ENCODE peak calls at places on chromosomes 2 and 18, in eight cellular contexts. S, F, V, C, Q, O, Z and M are unnamed samples.

GRCh38 chr2:212549463-212549862 is 10.9 kb upstream of the ERBB4 start:
- DNase-seq in V (no peak), O (no peak), Z (no peak), F (no peak), Q (no peak), C (no peak), S (no peak), M (no peak)

GRCh38 chr2:73708527-73708926 is 28.6 kb downstream of the TPRKB start:
- DNase-seq in C (no peak), V (no peak), S (no peak), O (no peak), Q (no peak), F (no peak), Z (no peak), M (no peak)

GRCh38 chr18:13577091-13577697 is 149.2 kb downstream of the FAM210A start:
- DNase-seq in C (peak; percentile 22), S (peak; percentile 75), V (peak; percentile 60), O (no peak), F (no peak), Z (no peak), Q (no peak), M (peak; percentile 65)

GRCh38 chr2:120890566-120891360 is 155.1 kb downstream of the GLI2 start:
- DNase-seq in C (no peak), Q (no peak), O (no peak), Z (no peak), S (no peak), V (no peak), F (no peak), M (no peak)

GRCh38 chr18:12686100-12686499 is 16.4 kb downstream of the CEP76 start:
- DNase-seq in F (no peak), C (peak; percentile 57), S (peak; percentile 33), V (no peak), O (no peak), Z (peak; percentile 22), Q (no peak), M (peak; percentile 35)

GRCh38 chr2:82282111-82282882 is 1977.7 kb upstream of the LRRTM1 start:
- DNase-seq in V (no peak), S (no peak), Z (no peak), C (no peak), O (peak; percentile 21), F (peak; percentile 55), Q (no peak), M (no peak)

GRCh38 chr2:63763336-63764056 is 78.2 kb upstream of the UGP2 start:
- DNase-seq in F (no peak), Q (no peak), S (peak; percentile 67), Z (no peak), O (no peak), V (peak; percentile 12), C (no peak), M (peak; percentile 56)

GRCh38 chr2:108447947-108448677 is 894 bp upstream of the GCC2 start:
- DNase-seq in V (no peak), Q (peak; percentile 8), O (no peak), Z (no peak), F (no peak), C (no peak), S (no peak), M (no peak)

GRCh38 chr2:68643874-68644485 is 601 bp downstream of the PROKR1 start:
- DNase-seq in F (no peak), C (no peak), O (no peak), Q (no peak), S (no peak), Z (no peak), V (no peak), M (no peak)

GRCh38 chr2:112754562-112754961 is 9.8 kb downstream of the CKAP2L start:
- DNase-seq in C (no peak), Z (no peak), F (no peak), V (no peak), Q (no peak), S (no peak), O (no peak), M (no peak)

GRCh38 chr18:70322928-70323327 is 34.1 kb downstream of the SOCS6 start:
- DNase-seq in Z (no peak), S (peak; percentile 52), C (peak; percentile 31), O (no peak), Q (no peak), F (peak; percentile 31), V (peak; percentile 75), M (peak; percentile 78)

GRCh38 chr2:215442392-215442787 is 6.5 kb upstream of the FN1 start:
- DNase-seq in S (no peak), O (no peak), V (no peak), F (no peak), Q (no peak), Z (no peak), C (no peak), M (no peak)

GRCh38 chr2:227608469-227609338 is 5.9 kb downstream of the SCYGR3 start:
- DNase-seq in Z (no peak), O (no peak), V (no peak), S (no peak), F (no peak), Q (peak; percentile 39), C (no peak), M (no peak)

GRCh38 chr2:127647242-127648190 is 1.6 kb downstream of the GPR17 start:
- DNase-seq in Z (no peak), Q (no peak), O (no peak), C (peak; percentile 40), S (peak; percentile 83), V (no peak), F (no peak), M (no peak)

GRCh38 chr2:15178946-15179345 is 382.2 kb downstream of the NBAS start:
- DNase-seq in Z (no peak), O (no peak), Q (no peak), F (no peak), S (no peak), C (no peak), V (no peak), M (no peak)

GRCh38 chr2:190792956-190793888 is 87.4 kb upstream of the GLS start:
- DNase-seq in Z (no peak), C (no peak), Q (no peak), V (peak; percentile 64), S (no peak), F (no peak), O (no peak), M (no peak)

GRCh38 chr2:86221066-86221684 is 21.9 kb downstream of the MRPL35 start:
- DNase-seq in S (peak; percentile 63), O (no peak), V (peak; percentile 29), Z (peak; percentile 27), F (peak; percentile 79), C (peak; percentile 58), Q (peak; percentile 18), M (peak; percentile 43)

GRCh38 chr2:106158871-106159270 is 35.2 kb downstream of the UXS1 start:
- DNase-seq in O (no peak), V (no peak), Q (no peak), Z (no peak), S (no peak), F (no peak), C (no peak), M (no peak)

GRCh38 chr2:55759271-55759921 is 65.8 kb upstream of the PNPT1 start:
- DNase-seq in O (no peak), C (no peak), V (no peak), Q (no peak), F (no peak), Z (no peak), S (no peak), M (no peak)

GRCh38 chr18:29361843-29362242 is 1184.9 kb upstream of the CDH2 start:
- DNase-seq in O (peak; percentile 36), Q (no peak), F (peak; percentile 24), Z (no peak), C (no peak), V (no peak), S (no peak), M (no peak)

GRCh38 chr2:203352604-203353255 is 24.5 kb downstream of the ABI2 start:
- DNase-seq in S (no peak), Z (no peak), O (no peak), V (no peak), C (peak; percentile 91), F (no peak), Q (no peak), M (no peak)

GRCh38 chr2:62526531-62527381 is 20.8 kb upstream of the TMEM17 start:
- DNase-seq in F (peak; percentile 54), O (no peak), Z (no peak), Q (no peak), V (no peak), S (no peak), C (no peak), M (no peak)

GRCh38 chr18:61666876-61667590 is 225.8 kb downstream of the RNF152 start:
- DNase-seq in S (no peak), Z (no peak), C (no peak), O (no peak), Q (no peak), V (no peak), F (no peak), M (no peak)

DNA sequence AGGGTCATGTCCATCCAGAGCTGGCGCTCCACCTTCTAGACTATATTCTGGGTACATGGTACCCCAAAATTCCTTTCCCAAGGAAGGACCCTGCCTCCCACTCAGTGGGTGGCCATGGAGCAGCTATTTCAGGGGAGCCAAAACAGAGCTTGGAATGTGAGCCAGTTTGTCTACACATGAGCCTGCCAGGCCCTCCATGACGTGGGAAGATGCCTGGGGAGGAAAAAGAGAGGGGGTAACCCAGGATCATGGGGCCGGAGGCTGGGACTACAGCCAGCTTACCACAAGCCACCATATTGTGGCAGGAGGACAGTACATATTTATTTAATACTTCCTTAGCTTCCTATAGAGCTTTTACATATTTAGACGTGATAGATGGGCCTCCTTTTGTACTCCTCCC is 414.7 kb upstream of the TNP1 start:
- DNase-seq in F (no peak), S (no peak), Q (no peak), C (no peak), V (no peak), Z (no peak), O (no peak), M (no peak)
- H3K27ac ChIP-seq in F (no peak overlapping the region), S (no peak overlapping the region), Q (no peak overlapping the region), C (no peak overlapping the region), V (no peak overlapping the region), Z (no peak overlapping the region), O (no peak overlapping the region), M (no peak overlapping the region)

GRCh38 chr18:37064187-37064586 is 235.3 kb downstream of the KIAA1328 start:
- DNase-seq in F (no peak), S (no peak), Q (no peak), Z (no peak), O (no peak), V (no peak), C (no peak), M (no peak)
- TF ChIP-seq EZH2 in F (no peak), S (no peak), Q (no peak), Z (no peak), O (no peak), V (no peak), C (no peak), M (no peak)

GRCh38 chr2:43193996-43194869 is 32.2 kb downstream of the ZFP36L2 start:
- DNase-seq in V (no peak), S (no peak), F (no peak), C (no peak), O (no peak), Q (no peak), Z (no peak), M (no peak)
- H3K4me1 ChIP-seq in V (no peaks in the 10 kb centered on the region), S (no peaks in the 10 kb centered on the region), F (no peaks in the 10 kb centered on the region), C (peaks cover under 1% of the 10 kb centered on the region), O (no peaks in the 10 kb centered on the region), Q (no peaks in the 10 kb centered on the region), Z (peaks cover 36% of the 10 kb centered on the region), M (no peaks in the 10 kb centered on the region)

DNA sequence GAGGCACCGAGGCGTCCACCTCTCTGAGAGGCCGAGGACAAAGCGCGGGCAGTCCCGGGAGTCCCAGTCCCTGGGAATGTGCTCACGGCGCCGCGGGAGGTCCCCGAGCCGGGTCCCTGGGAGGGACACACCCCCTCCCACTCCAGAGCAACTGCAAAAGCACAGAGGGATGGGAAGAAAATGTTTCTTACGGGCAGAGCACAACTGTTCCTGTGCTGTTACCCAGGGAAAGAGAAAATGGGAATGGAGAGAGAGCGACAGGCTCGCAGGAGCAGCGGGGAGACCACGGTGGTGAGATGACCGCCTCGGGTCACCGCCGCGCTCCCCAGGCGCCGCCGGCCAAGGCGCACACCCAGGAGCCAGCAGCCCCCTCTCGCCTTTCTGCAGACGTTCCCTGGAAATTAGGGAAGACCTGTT is 1.2 kb upstream of the BCL11A start:
- DNase-seq in O (no peak), C (no peak), S (no peak), Z (no peak), F (peak; percentile 75), V (no peak), Q (no peak), M (no peak)
- H3K27ac ChIP-seq in O (no peak overlapping the region), C (no peak overlapping the region), S (no peak overlapping the region), Z (no peak overlapping the region), F (no peak overlapping the region), V (no peak overlapping the region), Q (peak overlapping the region; percentile 65), M (no peak overlapping the region)